ENCODE peak calls at places on chromosomes 16 and 17, in seven cellular contexts. W is transverse colon, S is uterus, N is right lobe of liver, T is spleen, G is sigmoid colon, K is adrenal gland. U is an unnamed sample. For H3K36me3, the result is how much of the 10 kb centered on the place peaks cover.

GRCh38 chr16:74625500-74626350 is 18.8 kb upstream of the GLG1 start:
- DNase-seq in W (no peak), S (no peak), N (peak), T (no peak), G (no peak), K (no peak), U (no peak)

GRCh38 chr17:71431146-71431545 is 689.7 kb upstream of the SOX9 start:
- DNase-seq in W (no peak), S (no peak), N (no peak), T (no peak), G (no peak), K (no peak), U (no peak)

GRCh38 chr16:2432801-2433505 is 3.7 kb downstream of the CCNF start:
- DNase-seq in W (no peak), S (no peak), N (peak), T (peak), G (no peak), K (no peak), U (no peak)

GRCh38 chr16:57419506-57419905 is 14.9 kb downstream of the CCL17 start:
- DNase-seq in W (no peak), S (no peak), N (no peak), T (no peak), G (no peak), K (no peak), U (no peak)

GRCh38 chr16:56974549-56975300 is 13.0 kb downstream of the CETP start:
- DNase-seq in W (no peak), S (no peak), N (no peak), T (peak), G (no peak), K (no peak), U (no peak)

GRCh38 chr16:61993076-61993475 is 43.2 kb downstream of the CDH8 start:
- DNase-seq in W (no peak), S (no peak), N (no peak), T (no peak), G (no peak), K (no peak), U (no peak)

GRCh38 chr16:20073203-20074088 is at the start of gene GPR139:
- DNase-seq in W (no peak), S (no peak), N (no peak), T (no peak), G (no peak), K (no peak), U (no peak)

GRCh38 chr17:40518401-40519088 is 17.1 kb upstream of the TNS4 start:
- DNase-seq in W (peak), S (peak), N (no peak), T (peak), G (no peak), K (no peak), U (no peak)

GRCh38 chr17:17236295-17237025 is 508 bp downstream of the FLCN start:
- DNase-seq in W (peak), S (no peak), N (peak), T (no peak), G (no peak), K (peak), U (peak)

GRCh38 chr16:67199011-67199807 is at the start of gene ELMO3:
- DNase-seq in W (peak), S (no peak), N (no peak), T (no peak), G (no peak), K (no peak), U (no peak)

GRCh38 chr16:67195676-67196075 is 3.3 kb upstream of the ELMO3 start:
- DNase-seq in W (no peak), S (no peak), N (no peak), T (no peak), G (no peak), K (no peak), U (no peak)

GRCh38 chr16:67196881-67197280 is 2.0 kb upstream of the ELMO3 start:
- DNase-seq in W (no peak), S (no peak), N (no peak), T (no peak), G (no peak), K (no peak), U (no peak)

GRCh38 chr16:67198238-67198734 is 645 bp upstream of the ELMO3 start:
- DNase-seq in W (peak), S (no peak), N (no peak), T (no peak), G (no peak), K (no peak), U (no peak)

GRCh38 chr16:67197704-67198103 is 1.2 kb upstream of the ELMO3 start:
- DNase-seq in W (no peak), S (no peak), N (no peak), T (no peak), G (no peak), K (no peak), U (no peak)
- H3K36me3 ChIP-seq in W (under half), S (under half), N (under half), T (half or more), G (half or more), K (under half), U (under half)

GRCh38 chr16:81821422-81822128 is 42.5 kb downstream of the PLCG2 start:
- DNase-seq in W (peak), S (no peak), N (no peak), T (peak), G (no peak), K (no peak), U (no peak)
- TF ChIP-seq POLR2A in W (no peak), S (no peak), N (no peak), T (no peak), G (no peak), K (no peak), U (no peak)

GRCh38 chr16:88733630-88734360 is 27.5 kb downstream of the CTU2 start:
- DNase-seq in W (no peak), S (no peak), N (no peak), T (no peak), G (no peak), K (no peak), U (no peak)

GRCh38 chr16:88735616-88736015 is 29.3 kb downstream of the CTU2 start:
- DNase-seq in W (no peak), S (no peak), N (no peak), T (no peak), G (no peak), K (no peak), U (no peak)

GRCh38 chr16:88734361-88734728 is 28.0 kb downstream of the CTU2 start:
- DNase-seq in W (no peak), S (no peak), N (no peak), T (no peak), G (no peak), K (no peak), U (no peak)

GRCh38 chr16:88736088-88736487 is 29.8 kb downstream of the CTU2 start:
- DNase-seq in W (no peak), S (no peak), N (no peak), T (no peak), G (no peak), K (no peak), U (no peak)

GRCh38 chr16:88735121-88735520 is 28.8 kb downstream of the CTU2 start:
- DNase-seq in W (no peak), S (no peak), N (no peak), T (no peak), G (no peak), K (no peak), U (no peak)
- H3K36me3 ChIP-seq in W (under half), S (under half), N (under half), T (half or more), G (half or more), K (under half), U (half or more)

GRCh38 chr17:46851029-46851741 is at the start of gene WNT9B:
- DNase-seq in W (peak), S (no peak), N (peak), T (no peak), G (no peak), K (no peak), U (no peak)
- TF ChIP-seq POLR2A in W (no peak), S (no peak), N (no peak), T (no peak), G (no peak), K (no peak), U (no peak)

U was measured in tibial nerve.